ENCODE peak calls at places on chromosomes 7 and 10, in six cellular contexts. Z is mammary epithelial cell; F is SK-N-SH; G is fibroblast of lung; Y is CD4-positive, alpha-beta T cell; V is psoas muscle. U is an unnamed sample.

GRCh38 chr10:93701903-93702277 is 502 bp downstream of the FRA10AC1 start:
- DNase-seq in Z (peak), F (peak), G (peak), Y (no peak), V (no peak), U (no peak)

GRCh38 chr7:14071045-14071444 is 81.6 kb upstream of the ETV1 start:
- DNase-seq in Z (no peak), F (no peak), G (no peak), Y (no peak), V (no peak), U (no peak)

GRCh38 chr7:30254717-30255095 is 29.7 kb upstream of the ZNRF2 start:
- DNase-seq in Z (no peak), F (no peak), G (no peak), Y (no peak), V (no peak), U (no peak)

GRCh38 chr10:89633484-89633883 is 11.6 kb downstream of the PANK1 start:
- DNase-seq in Z (peak), F (no peak), G (peak), Y (no peak), V (no peak), U (no peak)

GRCh38 chr10:77907900-77908717 is 18.4 kb downstream of the DLG5 start:
- DNase-seq in Z (no peak), F (no peak), G (no peak), Y (no peak), V (no peak), U (no peak)

GRCh38 chr7:28155019-28155660 is 25.5 kb downstream of the JAZF1 start:
- DNase-seq in Z (no peak), F (no peak), G (no peak), Y (no peak), V (no peak), U (no peak)

GRCh38 chr10:68826764-68827591 is at the start of gene STOX1:
- DNase-seq in Z (peak), F (peak), G (peak), Y (peak), V (peak), U (peak)

GRCh38 chr10:105023706-105024105 is 382.6 kb downstream of the SORCS3 start:
- DNase-seq in Z (no peak), F (no peak), G (no peak), Y (no peak), V (peak), U (no peak)

GRCh38 chr7:2834748-2835441 is 9.2 kb downstream of the GNA12 start:
- DNase-seq in Z (no peak), F (no peak), G (no peak), Y (no peak), V (no peak), U (no peak)

GRCh38 chr7:26667514-26668133 is 196.8 kb downstream of the SKAP2 start:
- DNase-seq in Z (peak), F (peak), G (peak), Y (peak), V (peak), U (no peak)

GRCh38 chr10:112379635-112380296 is 5.8 kb downstream of the ACSL5 start:
- DNase-seq in Z (no peak), F (no peak), G (no peak), Y (no peak), V (no peak), U (no peak)

GRCh38 chr7:81211617-81212016 is 292.8 kb upstream of the SEMA3C start:
- DNase-seq in Z (no peak), F (no peak), G (peak), Y (no peak), V (no peak), U (no peak)

GRCh38 chr10:80136134-80136571 is 3.6 kb downstream of the PLAC9 start:
- DNase-seq in Z (no peak), F (no peak), G (peak), Y (no peak), V (peak), U (no peak)

GRCh38 chr7:150903627-150904026 is 51.3 kb downstream of the AOC1 start:
- DNase-seq in Z (peak), F (peak), G (peak), Y (no peak), V (peak), U (no peak)

GRCh38 chr7:47792521-47793121 is 155.6 kb downstream of the PKD1L1 start:
- DNase-seq in Z (no peak), F (no peak), G (no peak), Y (no peak), V (no peak), U (no peak)

GRCh38 chr10:132417957-132418441 is 21.0 kb downstream of the PWWP2B start:
- DNase-seq in Z (no peak), F (peak), G (no peak), Y (no peak), V (no peak), U (peak)

GRCh38 chr7:156950381-156950858 is 908 bp downstream of the NOM1 start:
- DNase-seq in Z (peak), F (no peak), G (no peak), Y (no peak), V (no peak), U (no peak)

GRCh38 chr10:89053555-89053954 is 63.0 kb downstream of the FAS start:
- DNase-seq in Z (no peak), F (no peak), G (no peak), Y (no peak), V (no peak), U (no peak)

GRCh38 chr7:157361537-157361936 is 24.7 kb downstream of the DNAJB6 start:
- DNase-seq in Z (no peak), F (no peak), G (no peak), Y (no peak), V (no peak), U (no peak)

GRCh38 chr10:50554995-50555568 is 68.7 kb downstream of the SGMS1 start:
- DNase-seq in Z (no peak), F (no peak), G (peak), Y (no peak), V (no peak), U (no peak)

GRCh38 chr10:110221044-110221720 is 13.8 kb downstream of the MXI1 start:
- DNase-seq in Z (no peak), F (no peak), G (no peak), Y (no peak), V (no peak), U (no peak)

GRCh38 chr10:21437770-21438382 is 87.6 kb downstream of the SKIDA1 start:
- DNase-seq in Z (no peak), F (no peak), G (no peak), Y (no peak), V (no peak), U (no peak)

GRCh38 chr7:5279734-5280133 is 3.0 kb upstream of the SLC29A4 start:
- DNase-seq in Z (no peak), F (no peak), G (no peak), Y (no peak), V (no peak), U (no peak)

GRCh38 chr10:95693331-95693667 is 428 bp downstream of the TCTN3 start:
- DNase-seq in Z (no peak), F (no peak), G (no peak), Y (no peak), V (no peak), U (no peak)

GRCh38 chr10:93222211-93222754 is 148.6 kb downstream of the CYP26A1 start:
- DNase-seq in Z (no peak), F (no peak), G (no peak), Y (no peak), V (no peak), U (no peak)

GRCh38 chr7:148909560-148909959 is 25.5 kb upstream of the EZH2 start:
- DNase-seq in Z (no peak), F (no peak), G (peak), Y (no peak), V (no peak), U (no peak)

GRCh38 chr7:132618271-132618955 is 42.1 kb upstream of the PLXNA4 start:
- DNase-seq in Z (no peak), F (no peak), G (no peak), Y (no peak), V (no peak), U (no peak)

GRCh38 chr7:105654994-105655900 is 74.0 kb upstream of the EFCAB10 start:
- DNase-seq in Z (peak), F (peak), G (peak), Y (no peak), V (no peak), U (no peak)

GRCh38 chr10:132593900-132594876 is 56.6 kb downstream of the INPP5A start:
- DNase-seq in Z (no peak), F (no peak), G (no peak), Y (no peak), V (no peak), U (no peak)

GRCh38 chr10:27481486-27481885 is 22.6 kb upstream of the RAB18 start:
- DNase-seq in Z (peak), F (no peak), G (no peak), Y (no peak), V (no peak), U (no peak)

GRCh38 chr7:151938550-151938949 is 17.7 kb upstream of the GALNTL5 start:
- DNase-seq in Z (no peak), F (no peak), G (no peak), Y (no peak), V (no peak), U (no peak)

GRCh38 chr7:666454-667292 is 59.8 kb upstream of the DNAAF5 start:
- DNase-seq in Z (no peak), F (no peak), G (no peak), Y (no peak), V (no peak), U (no peak)

GRCh38 chr7:664402-664775 is 62.1 kb upstream of the DNAAF5 start:
- DNase-seq in Z (no peak), F (no peak), G (no peak), Y (no peak), V (no peak), U (no peak)

GRCh38 chr7:665251-665650 is 61.2 kb upstream of the DNAAF5 start:
- DNase-seq in Z (no peak), F (peak), G (peak), Y (no peak), V (no peak), U (no peak)

GRCh38 chr7:668139-668871 is 58.2 kb upstream of the DNAAF5 start:
- DNase-seq in Z (peak), F (no peak), G (peak), Y (no peak), V (no peak), U (no peak)

GRCh38 chr7:665751-666453 is 60.6 kb upstream of the DNAAF5 start:
- DNase-seq in Z (no peak), F (peak), G (no peak), Y (no peak), V (peak), U (no peak)
- TF ChIP-seq CTCF in Z (no peak), F (peak), G (peak), Y (no peak), V (no peak), U (no peak)

DNA sequence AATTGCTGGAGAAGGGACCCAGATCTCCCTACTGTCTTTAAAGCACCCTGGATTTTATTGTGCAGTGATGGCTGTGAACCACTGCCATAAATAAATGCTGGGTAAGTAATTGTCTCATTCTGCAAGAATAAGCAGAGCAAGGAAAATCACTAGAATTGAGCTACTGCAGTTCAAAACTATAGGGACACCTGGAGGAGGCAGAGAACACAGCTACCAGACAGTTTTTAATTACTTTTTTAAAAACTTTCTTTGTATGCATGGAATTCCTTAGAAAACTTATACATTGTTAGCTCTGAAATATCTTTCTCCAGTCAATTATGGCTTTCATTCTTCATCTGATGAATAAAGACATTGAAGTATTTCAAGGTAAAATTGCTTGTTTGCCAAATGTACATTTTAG is 866.3 kb upstream of the GHITM start:
- DNase-seq in Z (no peak), F (no peak), G (no peak), Y (no peak), V (no peak), U (no peak)
- TF ChIP-seq CTCF in Z (peak), F (no peak), G (no peak), Y (no peak), V (no peak), U (no peak)

GRCh38 chr7:91668217-91668616 is 212.3 kb downstream of the MTERF1 start:
- DNase-seq in Z (no peak), F (no peak), G (no peak), Y (no peak), V (no peak), U (no peak)

GRCh38 chr7:91674470-91674869 is 206.0 kb downstream of the MTERF1 start:
- DNase-seq in Z (no peak), F (no peak), G (no peak), Y (no peak), V (no peak), U (no peak)

GRCh38 chr7:91671245-91671644 is 209.3 kb downstream of the MTERF1 start:
- DNase-seq in Z (no peak), F (no peak), G (no peak), Y (no peak), V (no peak), U (no peak)
- TF ChIP-seq CTCF in Z (no peak), F (no peak), G (no peak), Y (no peak), V (no peak), U (no peak)

GRCh38 chr10:117929321-117930067 is 117.2 kb downstream of the RAB11FIP2 start:
- DNase-seq in Z (no peak), F (no peak), G (no peak), Y (no peak), V (no peak), U (no peak)
- TF ChIP-seq CTCF in Z (no peak), F (no peak), G (no peak), Y (no peak), V (no peak), U (no peak)

DNA sequence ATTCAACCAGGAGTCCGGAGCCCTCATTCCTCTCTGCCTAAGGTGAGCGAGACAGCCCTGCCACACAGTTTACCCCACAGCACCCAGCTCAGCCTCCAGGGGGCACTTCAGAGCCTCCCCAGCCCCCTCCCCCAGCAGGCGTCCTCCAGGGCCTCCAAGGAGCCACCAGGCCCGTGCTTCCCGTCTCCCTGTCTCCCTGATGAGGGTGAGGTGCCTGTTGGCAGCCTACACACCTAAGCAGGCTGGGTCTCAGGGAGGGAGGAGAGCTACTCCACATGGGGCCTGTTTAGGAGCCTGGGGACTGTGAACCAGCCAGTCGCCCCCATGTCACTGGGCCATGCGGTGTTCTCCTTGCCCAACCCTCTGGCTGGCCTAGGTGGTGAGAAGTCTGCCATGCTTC is 28.9 kb upstream of the TRIM8 start:
- DNase-seq in Z (no peak), F (peak), G (no peak), Y (no peak), V (peak), U (no peak)
- TF ChIP-seq CTCF in Z (peak), F (peak), G (peak), Y (no peak), V (peak), U (no peak)

GRCh38 chr10:36492590-36493510 is 632.5 kb upstream of the ANKRD30A start:
- DNase-seq in Z (peak), F (no peak), G (peak), Y (no peak), V (no peak), U (no peak)
- TF ChIP-seq CTCF in Z (no peak), F (peak), G (no peak), Y (no peak), V (no peak), U (no peak)

DNA sequence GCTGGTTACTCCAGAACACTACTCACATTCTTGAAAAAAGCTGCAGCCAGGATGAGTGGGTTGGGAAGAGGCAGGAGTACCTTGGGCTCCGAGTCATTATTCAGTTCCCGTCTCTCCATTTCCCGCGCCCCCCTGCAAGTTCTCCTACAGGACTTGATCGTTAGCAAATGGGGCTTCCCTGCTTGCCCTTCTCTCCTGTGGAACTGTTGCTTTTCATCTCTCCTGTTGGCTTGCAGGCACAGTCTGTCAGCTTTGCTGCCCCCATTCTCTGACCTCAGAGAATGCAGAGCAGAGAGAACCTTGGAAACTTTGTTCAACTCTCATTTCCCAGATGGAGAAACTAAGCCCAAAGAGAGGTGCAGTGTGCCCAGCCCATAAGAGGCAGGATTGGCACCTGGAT is 35.6 kb upstream of the LRRC4 start:
- DNase-seq in Z (no peak), F (no peak), G (no peak), Y (no peak), V (no peak), U (no peak)
- TF ChIP-seq CTCF in Z (no peak), F (peak), G (no peak), Y (no peak), V (no peak), U (no peak)